ENCODE peak calls at places on chromosomes 12 and 14, in four cellular contexts. A is bronchial epithelial cell, O is skeletal muscle cell, P is fibroblast of pulmonary artery. E is an unnamed sample.

GRCh38 chr12:131054345-131055092 is 100.8 kb downstream of the ADGRD1 start:
- DNase-seq in A (no peak), O (no peak), P (no peak), E (no peak)

GRCh38 chr12:2794261-2794735 is 472 bp upstream of the FKBP4 start:
- DNase-seq in A (peak; percentile 37), O (no peak), P (peak; percentile 38), E (peak; percentile 7)

GRCh38 chr12:115934046-115934445 is 343.4 kb downstream of the MED13L start:
- DNase-seq in A (no peak), O (no peak), P (no peak), E (no peak)

GRCh38 chr14:103232338-103232808 is 101.7 kb upstream of the EIF5 start:
- DNase-seq in A (no peak), O (no peak), P (no peak), E (no peak)

GRCh38 chr14:81219210-81219820 is 1.4 kb downstream of the GTF2A1 start:
- DNase-seq in A (peak; percentile 94), O (peak; percentile 91), P (peak; percentile 99), E (peak; percentile 86)

GRCh38 chr12:25775968-25776367 is 182.5 kb upstream of the RASSF8 start:
- DNase-seq in A (peak; percentile 55), O (no peak), P (no peak), E (no peak)

GRCh38 chr14:35332517-35333346 is 40.5 kb downstream of the PSMA6 start:
- DNase-seq in A (peak; percentile 77), O (no peak), P (peak; percentile 41), E (no peak)

GRCh38 chr12:18895946-18896345 is 158.0 kb downstream of the CAPZA3 start:
- DNase-seq in A (no peak), O (no peak), P (no peak), E (no peak)

GRCh38 chr12:88986056-88986455 is 366.2 kb downstream of the DUSP6 start:
- DNase-seq in A (no peak), O (no peak), P (peak; percentile 49), E (no peak)

GRCh38 chr12:113171543-113171942 is 13.7 kb downstream of the DDX54 start:
- DNase-seq in A (no peak), O (no peak), P (no peak), E (no peak)

GRCh38 chr12:103548622-103549601 is 38.2 kb upstream of the STAB2 start:
- DNase-seq in A (peak; percentile 79), O (no peak), P (peak; percentile 78), E (peak; percentile 52)

GRCh38 chr12:19683178-19683927 is 244.1 kb downstream of the AEBP2 start:
- DNase-seq in A (peak; percentile 68), O (peak; percentile 22), P (peak; percentile 80), E (no peak)

GRCh38 chr12:30197392-30198047 is 413.8 kb upstream of the TMTC1 start:
- DNase-seq in A (peak; percentile 85), O (peak; percentile 30), P (peak; percentile 47), E (no peak)

GRCh38 chr12:109951136-109951535 is 45.0 kb downstream of the GIT2 start:
- DNase-seq in A (no peak), O (no peak), P (peak; percentile 81), E (no peak)

GRCh38 chr14:54329082-54329695 is 67.6 kb upstream of the CDKN3 start:
- DNase-seq in A (peak; percentile 56), O (no peak), P (peak; percentile 81), E (no peak)

GRCh38 chr14:67934087-67934486 is 114.5 kb downstream of the RAD51B start:
- DNase-seq in A (peak; percentile 78), O (peak; percentile 60), P (peak; percentile 93), E (no peak)

GRCh38 chr12:19021646-19022045 is 107.9 kb upstream of the PLEKHA5 start:
- DNase-seq in A (no peak), O (no peak), P (no peak), E (no peak)

GRCh38 chr14:70073924-70074566 is 114.7 kb downstream of the SLC8A3 start:
- DNase-seq in A (peak; percentile 69), O (peak; percentile 31), P (peak; percentile 76), E (peak; percentile 5)

GRCh38 chr12:81888341-81888740 is 129.2 kb upstream of the PPFIA2 start:
- DNase-seq in A (no peak), O (no peak), P (no peak), E (no peak)

GRCh38 chr12:11862794-11863193 is 207.9 kb upstream of the BCL2L14 start:
- DNase-seq in A (no peak), O (no peak), P (peak; percentile 45), E (no peak)

GRCh38 chr12:130444081-130444480 is 106.4 kb downstream of the PIWIL1 start:
- DNase-seq in A (no peak), O (no peak), P (no peak), E (no peak)

GRCh38 chr12:95739561-95740313 is 50.8 kb downstream of the NTN4 start:
- DNase-seq in A (no peak), O (no peak), P (no peak), E (no peak)

GRCh38 chr14:31449971-31450610 is 7.2 kb downstream of the DTD2 start:
- DNase-seq in A (peak; percentile 47), O (no peak), P (peak; percentile 72), E (no peak)

GRCh38 chr14:37894463-37894862 is 299.0 kb downstream of the TTC6 start:
- DNase-seq in A (no peak), O (no peak), P (no peak), E (no peak)

GRCh38 chr12:52234226-52234810 is 1.3 kb downstream of the KRT7 start:
- DNase-seq in A (no peak), O (no peak), P (no peak), E (no peak)

GRCh38 chr14:105168496-105168978 is at the start of gene JAG2:
- DNase-seq in A (peak; percentile 55), O (no peak), P (peak; percentile 34), E (peak; percentile 50)

GRCh38 chr12:42689699-42690098 is 100.2 kb upstream of the PRICKLE1 start:
- DNase-seq in A (no peak), O (no peak), P (no peak), E (no peak)

GRCh38 chr12:109550310-109550680 is 23.0 kb downstream of the MMAB start:
- DNase-seq in A (no peak), O (no peak), P (no peak), E (no peak)

E was measured in T-helper 9 cell.